ENCODE peak calls at places on chromosome X, in seven cellular contexts. W is stomach, Z is spleen, A is GM20000, V is astrocyte of the cerebellum, E is tibial nerve, S is fibroblast of mammary gland. J is an unnamed sample.

GRCh38 chrX:110000854-110001701 is 1.8 kb upstream of the TMEM164 start:
- DNase-seq in E (no peak), Z (no peak), V (no peak), S (no peak), A (no peak), W (no peak), J (no peak)

GRCh38 chrX:82648062-82648461 is 860.0 kb upstream of the POU3F4 start:
- DNase-seq in E (no peak), W (no peak), V (peak), A (no peak), Z (no peak), S (no peak), J (peak)

GRCh38 chrX:77447339-77448149 is at the start of gene FGF16:
- DNase-seq in W (no peak), A (peak), Z (peak), S (peak), V (no peak), E (no peak), J (no peak)

GRCh38 chrX:17732138-17732783 is 5.0 kb upstream of the SCML1 start:
- DNase-seq in A (no peak), V (no peak), S (peak), E (no peak), W (no peak), Z (no peak), J (no peak)

GRCh38 chrX:119758682-119759332 is 419 bp downstream of the SOWAHD start:
- DNase-seq in E (no peak), Z (peak), V (no peak), W (peak), S (no peak), A (no peak), J (peak)

GRCh38 chrX:135327299-135327698 is 18.0 kb downstream of the ETDC start:
- DNase-seq in V (peak), E (no peak), Z (no peak), S (peak), W (no peak), A (no peak), J (no peak)

GRCh38 chrX:42021058-42021457 is 97.7 kb upstream of the CASK start:
- DNase-seq in A (no peak), V (no peak), E (no peak), W (no peak), Z (no peak), S (no peak), J (no peak)

GRCh38 chrX:2430265-2430825 is 70.4 kb downstream of the DHRSX start:
- DNase-seq in E (no peak), W (no peak), Z (peak), V (no peak), S (no peak), A (no peak), J (no peak)

GRCh38 chrX:110145854-110146253 is 142.9 kb downstream of the TMEM164 start:
- DNase-seq in W (no peak), Z (no peak), E (no peak), A (peak), S (peak), V (no peak), J (peak)

GRCh38 chrX:55135171-55135570 is 46.4 kb downstream of the PAGE2 start:
- DNase-seq in W (peak), Z (no peak), V (peak), A (no peak), S (peak), E (peak), J (peak)

GRCh38 chrX:126770179-126770578 is 49.4 kb upstream of the PRR32 start:
- DNase-seq in E (no peak), V (no peak), S (peak), A (peak), W (no peak), Z (no peak), J (no peak)

GRCh38 chrX:11908371-11908770 is 150.3 kb downstream of the MSL3 start:
- DNase-seq in V (no peak), A (peak), E (no peak), W (no peak), Z (no peak), S (peak), J (peak)

GRCh38 chrX:9318213-9318612 is 146.6 kb upstream of the TBL1X start:
- DNase-seq in E (no peak), Z (no peak), A (no peak), S (no peak), W (no peak), V (no peak), J (no peak)

GRCh38 chrX:118644378-118644777 is 83.0 kb upstream of the IL13RA1 start:
- DNase-seq in A (peak), Z (no peak), V (peak), E (no peak), S (peak), W (no peak), J (peak)
- TF ChIP-seq CTCF in A (no peak), Z (no peak), V (peak), E (no peak), S (peak), W (no peak), J (no peak)

DNA sequence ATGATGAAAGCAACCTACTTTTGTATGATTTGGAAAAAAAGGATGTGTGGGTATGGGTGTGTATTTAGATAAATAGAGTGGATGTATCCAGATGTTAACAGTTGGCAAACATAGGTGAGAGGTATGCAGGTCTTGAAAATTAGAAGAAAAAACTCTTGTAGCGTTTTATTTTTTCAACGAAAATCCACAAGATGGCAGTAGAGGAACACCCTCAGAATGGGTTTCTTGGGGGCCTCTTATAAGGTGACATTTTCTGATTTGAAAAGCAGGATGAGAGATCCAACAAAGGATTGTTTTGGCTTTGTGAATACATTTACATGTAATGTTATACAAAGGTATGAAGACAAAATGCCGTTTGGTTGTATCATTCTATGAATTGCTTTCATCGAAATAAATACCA is 68.3 kb downstream of the FMR1NB start:
- DNase-seq in E (no peak), S (peak), W (no peak), V (peak), Z (no peak), A (peak), J (peak)
- TF ChIP-seq CTCF in E (peak), S (peak), W (no peak), V (peak), Z (peak), A (no peak), J (no peak)

GRCh38 chrX:121479406-121479805 is 432.0 kb downstream of the GLUD2 start:
- DNase-seq in S (peak), Z (no peak), W (no peak), A (no peak), V (no peak), E (no peak), J (no peak)
- TF ChIP-seq CTCF in S (peak), Z (no peak), W (no peak), A (no peak), V (no peak), E (no peak), J (no peak)

DNA sequence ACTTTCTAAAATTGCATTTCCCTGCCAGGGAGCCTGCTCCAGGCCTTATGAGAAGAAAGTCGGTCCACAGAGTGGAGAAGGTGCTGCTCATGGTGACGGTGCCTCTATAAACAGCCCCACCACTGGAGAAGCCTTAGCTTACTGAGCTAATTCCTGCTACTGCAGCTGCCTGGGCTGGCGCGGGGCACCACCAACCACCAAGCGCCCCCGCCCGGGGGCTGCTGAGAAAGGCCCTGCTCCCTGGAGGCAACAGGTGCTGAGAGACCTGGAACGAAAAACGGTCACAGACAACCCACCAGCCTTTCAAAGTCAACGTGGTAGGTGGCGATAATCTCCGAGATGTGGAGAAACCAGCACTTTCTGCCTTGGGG is 2.9 kb downstream of the HCFC1 start:
- DNase-seq in S (no peak), W (no peak), Z (peak), E (no peak), V (no peak), A (no peak), J (no peak)
- TF ChIP-seq CTCF in S (no peak), W (no peak), Z (no peak), E (no peak), V (peak), A (no peak), J (no peak)

DNA sequence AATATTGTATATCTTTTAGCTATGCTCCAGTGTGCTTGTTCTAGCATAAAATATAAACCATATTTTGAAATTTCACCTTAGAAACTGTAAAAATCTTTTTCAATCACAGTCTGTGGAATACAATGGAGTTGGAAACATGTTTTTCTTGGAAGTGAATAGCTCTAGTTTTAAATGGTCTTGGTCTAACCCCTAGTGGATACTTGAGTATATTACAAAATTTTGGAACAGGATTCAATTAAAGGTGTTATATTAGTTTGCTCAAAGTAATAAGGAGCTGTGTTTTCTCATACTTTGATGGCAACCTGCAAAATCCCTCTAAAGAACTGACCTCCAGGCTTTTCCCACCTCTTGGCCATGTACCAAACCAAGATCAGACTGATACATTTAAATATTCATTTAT is 48.2 kb downstream of the STK26 start:
- DNase-seq in V (no peak), A (no peak), E (no peak), S (peak), W (no peak), Z (no peak), J (no peak)
- TF ChIP-seq CTCF in V (no peak), A (no peak), E (no peak), S (peak), W (no peak), Z (no peak), J (no peak)

GRCh38 chrX:103776586-103776985 is at the start of gene PLP1:
- DNase-seq in E (no peak), W (no peak), A (no peak), S (no peak), Z (no peak), V (no peak), J (no peak)

GRCh38 chrX:103779156-103779555 is 2.5 kb downstream of the PLP1 start:
- DNase-seq in Z (no peak), W (no peak), V (no peak), A (no peak), S (no peak), E (no peak), J (no peak)

GRCh38 chrX:103773445-103773844 is 3.2 kb upstream of the PLP1 start:
- DNase-seq in A (no peak), S (no peak), E (no peak), V (no peak), W (no peak), Z (no peak), J (no peak)

GRCh38 chrX:103774070-103774642 is 2.5 kb upstream of the PLP1 start:
- DNase-seq in A (no peak), S (peak), V (peak), E (no peak), Z (no peak), W (no peak), J (peak)
- TF ChIP-seq CTCF in A (no peak), S (peak), V (peak), E (peak), Z (no peak), W (no peak), J (peak)

GRCh38 chrX:95903490-95903889 is 781.2 kb upstream of the DIAPH2 start:
- DNase-seq in Z (no peak), W (no peak), E (no peak), A (no peak), S (no peak), V (no peak), J (no peak)
- TF ChIP-seq CTCF in Z (no peak), W (no peak), E (no peak), A (no peak), S (no peak), V (no peak), J (no peak)

GRCh38 chrX:116490091-116490490 is 27.3 kb upstream of the CT83 start:
- DNase-seq in W (no peak), V (no peak), E (no peak), A (no peak), S (peak), Z (no peak), J (no peak)
- TF ChIP-seq CTCF in W (no peak), V (no peak), E (no peak), A (no peak), S (peak), Z (no peak), J (peak)

J was measured in Calu3.